ENCODE peak calls at places on chromosomes 12 and 14, in ten cellular contexts. T, H, M, E, K, A, O, Y, C and N are unnamed samples.

GRCh38 chr14:24277606-24278321 is 6.4 kb upstream of the RABGGTA start:
- DNase-seq in E (peak), A (no peak), K (no peak), C (no peak), M (no peak), T (no peak), Y (no peak), H (no peak), O (no peak), N (no peak)

GRCh38 chr12:88736031-88736430 is 155.8 kb upstream of the KITLG start:
- DNase-seq in K (no peak), M (no peak), A (no peak), O (no peak), T (no peak), H (no peak), Y (no peak), C (no peak), E (no peak), N (no peak)

GRCh38 chr14:29838752-29839151 is 88.9 kb downstream of the PRKD1 start:
- DNase-seq in Y (no peak), E (no peak), H (no peak), M (no peak), T (no peak), A (no peak), K (no peak), O (no peak), C (no peak), N (no peak)

GRCh38 chr12:120830052-120830940 is 73.9 kb downstream of the SPPL3 start:
- DNase-seq in O (no peak), H (no peak), T (no peak), A (no peak), E (no peak), M (no peak), Y (no peak), K (no peak), C (no peak), N (no peak)

GRCh38 chr12:82966160-82966559 is 279.5 kb downstream of the TMTC2 start:
- DNase-seq in K (no peak), H (no peak), T (no peak), E (no peak), M (no peak), C (no peak), Y (no peak), A (no peak), O (no peak), N (no peak)

GRCh38 chr14:76977793-76978730 is 50.4 kb downstream of the IRF2BPL start:
- DNase-seq in H (peak), K (peak), T (peak), Y (no peak), M (peak), C (no peak), A (no peak), E (peak), O (no peak), N (no peak)

GRCh38 chr14:56371737-56372136 is 207.9 kb upstream of the TMEM260 start:
- DNase-seq in K (no peak), A (no peak), C (no peak), T (no peak), M (no peak), E (no peak), H (no peak), O (no peak), Y (no peak), N (no peak)

GRCh38 chr12:112514926-112515642 is 96.3 kb downstream of the PTPN11 start:
- DNase-seq in H (no peak), T (no peak), A (no peak), O (no peak), M (no peak), Y (no peak), C (no peak), K (no peak), E (no peak), N (no peak)

GRCh38 chr14:56310643-56311042 is 192.4 kb downstream of the PELI2 start:
- DNase-seq in O (no peak), E (no peak), C (no peak), A (no peak), H (no peak), Y (no peak), K (no peak), T (no peak), M (no peak), N (no peak)

GRCh38 chr14:101221549-101222160 is 318.1 kb upstream of the RTL1 start:
- DNase-seq in E (no peak), M (no peak), H (no peak), C (no peak), O (no peak), Y (no peak), T (no peak), K (no peak), A (no peak), N (no peak)

GRCh38 chr12:3988519-3989217 is 115.5 kb upstream of the PARP11 start:
- DNase-seq in O (no peak), C (no peak), Y (no peak), H (peak), T (no peak), M (no peak), K (no peak), A (no peak), E (no peak), N (no peak)

GRCh38 chr12:25313591-25313990 is 62.9 kb upstream of the KRAS start:
- DNase-seq in Y (peak), T (no peak), M (no peak), E (no peak), K (no peak), H (no peak), O (no peak), C (no peak), A (no peak), N (no peak)

GRCh38 chr12:19066471-19067001 is 63.0 kb upstream of the PLEKHA5 start:
- DNase-seq in A (no peak), C (no peak), T (no peak), Y (no peak), H (no peak), K (no peak), E (no peak), M (no peak), O (no peak), N (no peak)

GRCh38 chr12:116423053-116423452 is 136.1 kb upstream of the MAP1LC3B2 start:
- DNase-seq in C (no peak), T (no peak), K (no peak), O (no peak), Y (peak), A (no peak), H (no peak), M (no peak), E (no peak), N (no peak)

GRCh38 chr12:113683566-113683965 is 211.9 kb upstream of the LHX5 start:
- DNase-seq in Y (no peak), T (peak), M (peak), A (no peak), E (no peak), H (no peak), K (no peak), O (no peak), C (no peak), N (no peak)

GRCh38 chr14:60565211-60565610 is 56.3 kb downstream of the SIX6 start:
- DNase-seq in E (no peak), Y (peak), H (no peak), T (no peak), C (no peak), A (peak), O (peak), K (no peak), M (no peak), N (no peak)

GRCh38 chr12:44960423-44960822 is 84.3 kb upstream of the NELL2 start:
- DNase-seq in M (no peak), K (no peak), O (no peak), E (no peak), Y (no peak), A (no peak), C (no peak), H (no peak), T (no peak), N (no peak)

GRCh38 chr12:85441740-85442139 is 161.7 kb downstream of the ALX1 start:
- DNase-seq in H (no peak), M (no peak), C (no peak), E (no peak), K (no peak), A (peak), O (peak), Y (peak), T (no peak), N (no peak)

GRCh38 chr12:3732901-3733300 is 20.0 kb downstream of the CRACR2A start:
- DNase-seq in T (no peak), K (no peak), H (no peak), Y (peak), A (no peak), C (no peak), M (no peak), O (peak), E (no peak), N (no peak)

GRCh38 chr12:52636189-52636588 is 15.8 kb downstream of the KRT2 start:
- DNase-seq in T (no peak), Y (no peak), E (no peak), O (no peak), M (no peak), C (no peak), K (no peak), H (no peak), A (no peak), N (no peak)

GRCh38 chr12:113933201-113933786 is 32.8 kb downstream of the RBM19 start:
- DNase-seq in E (no peak), K (no peak), T (no peak), O (no peak), Y (no peak), C (peak), M (no peak), H (no peak), A (peak), N (no peak)

GRCh38 chr14:101209594-101209993 is 306.1 kb upstream of the RTL1 start:
- DNase-seq in K (no peak), M (no peak), O (no peak), Y (no peak), A (no peak), T (no peak), E (no peak), H (no peak), C (no peak), N (no peak)

GRCh38 chr14:22536853-22537338 is 52.1 kb downstream of the DAD1 start:
- DNase-seq in A (peak), T (no peak), Y (peak), M (peak), C (peak), O (no peak), H (peak), E (peak), K (peak), N (peak)

GRCh38 chr12:101877816-101878811 is 734 bp downstream of the DRAM1 start:
- DNase-seq in H (no peak), C (no peak), E (no peak), A (no peak), K (no peak), M (no peak), O (no peak), T (no peak), Y (peak), N (no peak)

GRCh38 chr14:24060443-24060842 is 8.6 kb downstream of the CARMIL3 start:
- DNase-seq in E (no peak), Y (no peak), C (no peak), K (no peak), A (no peak), T (no peak), H (no peak), M (no peak), O (no peak), N (no peak)

GRCh38 chr14:99261916-99262787 is 9.8 kb downstream of the BCL11B start:
- DNase-seq in E (peak), C (no peak), O (no peak), M (no peak), A (no peak), Y (no peak), T (no peak), K (peak), H (peak), N (peak)

GRCh38 chr12:75908961-75909699 is 122.4 kb downstream of the PHLDA1 start:
- DNase-seq in A (peak), H (no peak), M (peak), Y (peak), O (peak), E (no peak), K (no peak), C (no peak), T (peak), N (no peak)

GRCh38 chr14:103207404-103208072 is 84.3 kb downstream of the TNFAIP2 start:
- DNase-seq in M (no peak), C (no peak), Y (no peak), T (no peak), O (no peak), E (no peak), K (no peak), A (no peak), H (no peak), N (no peak)

GRCh38 chr12:42119085-42119633 is 25.5 kb downstream of the GXYLT1 start:
- DNase-seq in C (no peak), K (no peak), H (no peak), A (no peak), T (no peak), Y (peak), M (no peak), E (no peak), O (no peak), N (no peak)

GRCh38 chr14:103313704-103314103 is 20.3 kb upstream of the EIF5 start:
- DNase-seq in C (no peak), M (no peak), Y (peak), H (no peak), A (no peak), E (no peak), O (no peak), K (no peak), T (no peak), N (peak)

GRCh38 chr12:52832960-52833905 is 878 bp downstream of the KRT79 start:
- DNase-seq in H (no peak), E (no peak), A (no peak), M (no peak), O (no peak), C (no peak), T (no peak), K (no peak), Y (no peak), N (no peak)